ENCODE peak calls at places on chromosomes 2 and 18, in six cellular contexts. O, A, K, R, E and F are unnamed samples.

GRCh38 chr2:70084973-70085710 is 2.1 kb upstream of the PCBP1 start:
- DNase-seq in O (peak), A (peak), K (peak), R (peak), E (no peak), F (peak)

GRCh38 chr2:113080134-113080533 is 12.4 kb downstream of the IL1F10 start:
- DNase-seq in O (peak), A (peak), K (peak), R (peak), E (peak), F (peak)

GRCh38 chr2:56132138-56132537 is 51.7 kb upstream of the CCDC85A start:
- DNase-seq in O (peak), A (no peak), K (peak), R (no peak), E (no peak), F (peak)

GRCh38 chr2:60495226-60495625 is 58.2 kb downstream of the BCL11A start:
- DNase-seq in O (peak), A (no peak), K (no peak), R (no peak), E (no peak), F (peak)

GRCh38 chr2:222294996-222295367 is 3.8 kb downstream of the PAX3 start:
- DNase-seq in O (no peak), A (no peak), K (no peak), R (no peak), E (no peak), F (no peak)

GRCh38 chr2:217902281-217903141 is 100.3 kb downstream of the TNS1 start:
- DNase-seq in O (peak), A (no peak), K (no peak), R (no peak), E (no peak), F (peak)

GRCh38 chr2:211181626-211182025 is 625.2 kb downstream of the CPS1 start:
- DNase-seq in O (peak), A (no peak), K (no peak), R (no peak), E (no peak), F (peak)

GRCh38 chr2:130169896-130170295 is 11.5 kb downstream of the SMPD4 start:
- DNase-seq in O (no peak), A (no peak), K (no peak), R (no peak), E (no peak), F (no peak)

GRCh38 chr2:121524650-121525425 is 5.8 kb upstream of the RNU4ATAC start:
- DNase-seq in O (no peak), A (no peak), K (no peak), R (no peak), E (no peak), F (no peak)

GRCh38 chr2:101981484-101981883 is 10.3 kb upstream of the IL1R2 start:
- DNase-seq in O (no peak), A (no peak), K (no peak), R (no peak), E (no peak), F (no peak)

GRCh38 chr18:46462523-46462922 is 194.5 kb downstream of the LOXHD1 start:
- DNase-seq in O (no peak), A (no peak), K (peak), R (no peak), E (no peak), F (no peak)

GRCh38 chr2:144510206-144510991 is 9.5 kb downstream of the ZEB2 start:
- DNase-seq in O (peak), A (no peak), K (no peak), R (no peak), E (peak), F (no peak)

GRCh38 chr2:66803651-66804050 is 368.7 kb downstream of the MEIS1 start:
- DNase-seq in O (no peak), A (no peak), K (no peak), R (no peak), E (no peak), F (no peak)

GRCh38 chr2:231926761-231927565 is 767 bp upstream of the NPPC start:
- DNase-seq in O (no peak), A (peak), K (no peak), R (no peak), E (peak), F (no peak)

GRCh38 chr2:15640291-15640711 is 48.6 kb downstream of the DDX1 start:
- DNase-seq in O (peak), A (no peak), K (no peak), R (no peak), E (no peak), F (no peak)

GRCh38 chr18:79918089-79919011 is 33.1 kb downstream of the SLC66A2 start:
- DNase-seq in O (no peak), A (no peak), K (no peak), R (no peak), E (no peak), F (no peak)

GRCh38 chr2:18899725-18900124 is 310.4 kb upstream of the NT5C1B start:
- DNase-seq in O (no peak), A (no peak), K (no peak), R (no peak), E (no peak), F (no peak)

GRCh38 chr18:55585586-55586521 is 2.1 kb downstream of the TCF4 start:
- DNase-seq in O (no peak), A (no peak), K (peak), R (no peak), E (peak), F (no peak)

GRCh38 chr2:19689769-19690168 is 212.0 kb downstream of the TTC32 start:
- DNase-seq in O (no peak), A (no peak), K (no peak), R (no peak), E (no peak), F (no peak)

GRCh38 chr2:159710601-159711180 is 1.6 kb upstream of the MARCHF7 start:
- DNase-seq in O (no peak), A (no peak), K (no peak), R (no peak), E (no peak), F (peak)

GRCh38 chr18:79197531-79197930 is 128.3 kb downstream of the ATP9B start:
- DNase-seq in O (no peak), A (no peak), K (peak), R (no peak), E (no peak), F (no peak)

GRCh38 chr2:128514555-128514955 is 195.9 kb upstream of the HS6ST1 start:
- DNase-seq in O (no peak), A (no peak), K (no peak), R (no peak), E (no peak), F (no peak)